ENCODE peak calls at places on chromosomes 13 and 19, in nine cellular contexts. B, R, F, Z, D, K, M, S and P are unnamed samples.

GRCh38 chr13:22061806-22062391 is 391.0 kb downstream of the FGF9 start:
- DNase-seq in B (no peak), K (no peak), Z (no peak), R (no peak), F (no peak), S (no peak), M (no peak), D (no peak), P (no peak)

GRCh38 chr19:17679526-17680234 is 8.5 kb downstream of the UNC13A start:
- DNase-seq in S (no peak), K (no peak), Z (no peak), R (no peak), D (no peak), F (no peak), M (no peak), B (no peak), P (no peak)

GRCh38 chr13:31431722-31432137 is 232.0 kb downstream of the B3GLCT start:
- DNase-seq in M (no peak), D (peak; percentile 24), R (peak; percentile 46), B (peak; percentile 21), S (peak; percentile 52), F (peak; percentile 58), K (peak; percentile 4), Z (peak; percentile 68), P (peak; percentile 77)

GRCh38 chr13:20127563-20128458 is 33.0 kb downstream of the GJA3 start:
- DNase-seq in M (no peak), F (peak; percentile 46), Z (peak; percentile 58), R (peak; percentile 80), D (peak; percentile 42), S (peak; percentile 76), K (no peak), B (peak; percentile 81), P (peak; percentile 30)

GRCh38 chr13:55307909-55308308 is 1832.8 kb upstream of the PRR20A start:
- DNase-seq in M (no peak), R (no peak), B (no peak), Z (no peak), D (no peak), F (no peak), K (no peak), S (no peak), P (no peak)

GRCh38 chr13:48411281-48412099 is 1.4 kb downstream of the LPAR6 start:
- DNase-seq in M (no peak), D (no peak), F (no peak), Z (peak; percentile 21), B (no peak), S (no peak), R (no peak), K (no peak), P (peak; percentile 29)

GRCh38 chr19:2227415-2228156 is 8.5 kb downstream of the PLEKHJ1 start:
- DNase-seq in D (no peak), K (no peak), Z (no peak), R (no peak), B (no peak), M (no peak), S (no peak), F (no peak), P (no peak)

GRCh38 chr13:98089826-98090225 is 53.1 kb upstream of the FARP1 start:
- DNase-seq in Z (no peak), M (no peak), K (no peak), R (no peak), F (no peak), B (no peak), D (no peak), S (no peak), P (peak; percentile 50)

GRCh38 chr13:113620036-113620435 is 35.5 kb downstream of the TFDP1 start:
- DNase-seq in D (no peak), S (no peak), Z (no peak), M (no peak), K (no peak), B (no peak), F (no peak), R (peak; percentile 27), P (no peak)

GRCh38 chr19:37855098-37855497 is 51.3 kb downstream of the WDR87 start:
- DNase-seq in S (no peak), K (no peak), Z (peak; percentile 38), D (no peak), B (peak; percentile 95), R (peak; percentile 48), F (no peak), M (no peak), P (peak; percentile 20)

GRCh38 chr19:50512999-50513745 is 541 bp downstream of the ASPDH start:
- DNase-seq in S (no peak), Z (no peak), B (no peak), D (no peak), R (peak; percentile 22), K (no peak), F (no peak), M (no peak), P (no peak)

GRCh38 chr19:5934779-5935472 is 20.9 kb downstream of the CAPS start:
- DNase-seq in Z (no peak), K (no peak), B (no peak), D (peak; percentile 88), M (no peak), S (no peak), R (no peak), F (peak; percentile 28), P (peak; percentile 73)

GRCh38 chr13:113076681-113077401 is 28.8 kb upstream of the F7 start:
- DNase-seq in K (no peak), R (peak; percentile 41), F (no peak), D (no peak), S (no peak), M (no peak), Z (no peak), B (no peak), P (no peak)

GRCh38 chr19:49809155-49809986 is 3.7 kb downstream of the FUZ start:
- DNase-seq in Z (peak; percentile 54), S (peak; percentile 67), M (peak; percentile 45), D (peak; percentile 37), F (no peak), K (no peak), R (peak; percentile 76), B (no peak), P (peak; percentile 15)

GRCh38 chr13:53513199-53513598 is 484.6 kb downstream of the OLFM4 start:
- DNase-seq in M (no peak), F (no peak), B (no peak), Z (no peak), S (no peak), D (no peak), K (no peak), R (no peak), P (no peak)